ENCODE peak calls at places on chromosomes 2 and 18, in four cellular contexts. J is GM19239, T is kidney, I is anterior cingulate cortex. D is an unnamed sample.

GRCh38 chr18:59056706-59057492 is 82.8 kb upstream of the SEC11C start:
- DNase-seq in J (peak), I (peak), T (peak), D (peak)

GRCh38 chr2:3633982-3634630 is 23.9 kb upstream of the ALLC start:
- DNase-seq in I (no peak), J (no peak), T (peak), D (no peak)

GRCh38 chr2:45696708-45697107 is 45.2 kb downstream of the PRKCE start:
- DNase-seq in T (no peak), I (no peak), J (no peak), D (no peak)

GRCh38 chr18:53408271-53408670 is 816.2 kb downstream of the MBD2 start:
- DNase-seq in I (no peak), T (no peak), J (no peak), D (no peak)

GRCh38 chr2:239584986-239585385 is 184.2 kb upstream of the HDAC4 start:
- DNase-seq in J (no peak), T (peak), I (no peak), D (no peak)

GRCh38 chr18:73639788-73640187 is 507.8 kb downstream of the FBXO15 start:
- DNase-seq in J (no peak), I (no peak), T (no peak), D (no peak)

GRCh38 chr2:219726916-219727315 is 99.5 kb downstream of the SLC4A3 start:
- DNase-seq in T (no peak), J (no peak), I (no peak), D (no peak)

GRCh38 chr2:191311627-191312026 is 66.4 kb downstream of the MYO1B start:
- DNase-seq in J (no peak), T (no peak), I (no peak), D (no peak)

GRCh38 chr2:74670263-74670662 is 16.2 kb downstream of the SEMA4F start:
- DNase-seq in J (no peak), I (no peak), T (no peak), D (no peak)

D was measured in GM13977.